ENCODE peak calls at places on chromosome 2, in nine cellular contexts. Z, V, S, O, L, T, G, K and W are unnamed samples.

GRCh38 chr2:220847587-220847986 is 724.5 kb downstream of the EPHA4 start:
- DNase-seq in Z (no peak), V (peak; percentile 97), S (no peak), O (no peak), L (peak; percentile 96), T (peak; percentile 93), G (no peak), K (no peak), W (no peak)

GRCh38 chr2:217065695-217066405 is 206.0 kb upstream of the TNP1 start:
- DNase-seq in Z (no peak), V (peak; percentile 89), S (no peak), O (no peak), L (peak; percentile 61), T (peak; percentile 98), G (no peak), K (no peak), W (no peak)

GRCh38 chr2:224085246-224085645 is 46.2 kb upstream of the SERPINE2 start:
- DNase-seq in Z (no peak), V (peak; percentile 68), S (no peak), O (no peak), L (peak; percentile 71), T (peak; percentile 75), G (no peak), K (no peak), W (no peak)

GRCh38 chr2:65292461-65293127 is 65.0 kb downstream of the ACTR2 start:
- DNase-seq in Z (no peak), V (no peak), S (peak; percentile 35), O (no peak), L (no peak), T (no peak), G (no peak), K (no peak), W (no peak)

GRCh38 chr2:211175956-211176355 is 619.6 kb downstream of the CPS1 start:
- DNase-seq in Z (no peak), V (no peak), S (no peak), O (no peak), L (no peak), T (no peak), G (no peak), K (no peak), W (no peak)

GRCh38 chr2:171878481-171878993 is 15.5 kb downstream of the SLC25A12 start:
- DNase-seq in Z (peak; percentile 30), V (peak; percentile 80), S (no peak), O (no peak), L (peak; percentile 80), T (peak; percentile 73), G (no peak), K (no peak), W (no peak)

GRCh38 chr2:224689539-224689938 is 26.6 kb downstream of the CCDC195 start:
- DNase-seq in Z (no peak), V (no peak), S (no peak), O (no peak), L (no peak), T (no peak), G (no peak), K (no peak), W (no peak)

GRCh38 chr2:210445116-210445707 is 31.3 kb downstream of the LANCL1 start:
- DNase-seq in Z (peak; percentile 24), V (no peak), S (no peak), O (no peak), L (no peak), T (peak; percentile 27), G (no peak), K (no peak), W (peak; percentile 19)

GRCh38 chr2:45370367-45370766 is 240.7 kb downstream of the SRBD1 start:
- DNase-seq in Z (no peak), V (peak; percentile 46), S (no peak), O (no peak), L (no peak), T (peak; percentile 53), G (no peak), K (no peak), W (no peak)

GRCh38 chr2:216315817-216316603 is 56.3 kb downstream of the MARCHF4 start:
- DNase-seq in Z (no peak), V (peak; percentile 72), S (no peak), O (no peak), L (peak; percentile 82), T (peak; percentile 86), G (no peak), K (no peak), W (no peak)

GRCh38 chr2:108413731-108414130 is 35.3 kb upstream of the GCC2 start:
- DNase-seq in Z (no peak), V (no peak), S (no peak), O (no peak), L (no peak), T (no peak), G (no peak), K (no peak), W (no peak)

GRCh38 chr2:157874278-157874825 is 1.8 kb downstream of the ACVR1 start:
- DNase-seq in Z (no peak), V (peak; percentile 22), S (peak; percentile 31), O (no peak), L (no peak), T (no peak), G (no peak), K (peak; percentile 25), W (no peak)

GRCh38 chr2:173159794-173160463 is 84.3 kb downstream of the MAP3K20 start:
- DNase-seq in Z (no peak), V (peak; percentile 97), S (peak; percentile 80), O (no peak), L (peak; percentile 97), T (peak; percentile 99), G (no peak), K (peak; percentile 95), W (no peak)

GRCh38 chr2:179264238-179265081 is at the start of gene SESTD1:
- DNase-seq in Z (peak; percentile 60), V (peak; percentile 3), S (peak; percentile 77), O (no peak), L (no peak), T (peak; percentile 7), G (peak; percentile 78), K (peak; percentile 43), W (peak; percentile 83)
- TF ChIP-seq CTCF in Z (no peak), V (no peak), S (no peak), O (no peak), L (no peak), T (no peak), G (no peak), K (no peak), W (no peak)

GRCh38 chr2:228321019-228321418 is 139.5 kb upstream of the SPHKAP start:
- DNase-seq in Z (no peak), V (no peak), S (no peak), O (no peak), L (no peak), T (no peak), G (no peak), K (no peak), W (no peak)

GRCh38 chr2:228318218-228318617 is 136.7 kb upstream of the SPHKAP start:
- DNase-seq in Z (peak; percentile 51), V (peak; percentile 0), S (no peak), O (no peak), L (no peak), T (no peak), G (no peak), K (no peak), W (no peak)
- TF ChIP-seq CTCF in Z (peak; percentile 60), V (peak; percentile 17), S (peak; percentile 59), O (peak; percentile 46), L (peak; percentile 34), T (no peak), G (peak; percentile 52), K (no peak), W (no peak)

GRCh38 chr2:100869146-100869545 is 49.2 kb downstream of the NPAS2 start:
- DNase-seq in Z (no peak), V (no peak), S (no peak), O (no peak), L (no peak), T (no peak), G (no peak), K (no peak), W (no peak)

GRCh38 chr2:100865819-100866462 is 46.0 kb downstream of the NPAS2 start:
- DNase-seq in Z (no peak), V (no peak), S (no peak), O (no peak), L (peak; percentile 70), T (peak; percentile 84), G (no peak), K (no peak), W (no peak)

GRCh38 chr2:100875516-100876230 is 55.7 kb downstream of the NPAS2 start:
- DNase-seq in Z (no peak), V (peak; percentile 79), S (no peak), O (no peak), L (peak; percentile 48), T (no peak), G (no peak), K (no peak), W (no peak)

GRCh38 chr2:100868083-100868482 is 48.1 kb downstream of the NPAS2 start:
- DNase-seq in Z (no peak), V (no peak), S (no peak), O (no peak), L (no peak), T (no peak), G (no peak), K (no peak), W (no peak)

DNA sequence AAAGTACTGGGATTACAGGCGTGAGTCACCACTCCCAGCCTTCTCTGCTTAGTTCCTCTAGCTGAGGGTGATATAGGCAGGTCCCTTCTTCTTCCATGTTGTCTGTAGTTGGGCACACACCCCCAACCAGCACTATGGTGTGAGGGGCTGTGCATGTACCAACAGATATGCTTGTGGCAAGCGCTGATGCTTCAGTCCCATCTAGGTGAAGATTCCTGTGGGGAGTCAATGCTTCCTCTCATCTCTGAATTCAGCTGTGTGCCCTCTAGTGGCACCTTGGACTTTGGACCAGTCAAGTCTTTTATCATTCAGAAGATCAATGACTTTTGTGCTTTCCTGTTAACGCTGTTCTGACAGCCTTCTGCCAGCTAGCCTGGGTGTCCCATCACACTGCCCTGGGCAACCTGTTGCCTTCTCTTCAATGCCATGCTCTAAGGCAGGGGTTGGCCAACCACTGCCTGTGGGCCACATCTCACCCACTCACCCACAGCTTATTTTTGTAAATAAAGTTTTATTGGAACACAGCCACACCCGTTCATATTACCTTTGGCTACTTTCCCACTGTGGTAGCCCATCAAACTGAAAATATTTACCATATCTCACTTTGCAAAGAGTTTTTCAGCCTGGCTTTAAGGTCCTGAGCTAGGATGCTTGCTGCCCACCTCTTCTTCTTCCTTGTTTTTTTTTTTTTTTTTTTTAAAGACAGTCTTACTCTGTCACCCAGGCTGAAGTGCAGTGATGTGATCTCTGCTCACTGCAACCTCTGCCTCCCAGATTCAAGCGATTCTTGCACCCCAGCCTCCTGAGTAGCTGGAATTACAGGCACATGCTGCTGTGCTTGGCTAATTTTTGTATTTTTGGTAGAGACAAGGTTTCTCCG is 51.0 kb downstream of the NPAS2 start:
- DNase-seq in Z (no peak), V (no peak), S (no peak), O (no peak), L (no peak), T (no peak), G (no peak), K (no peak), W (no peak)
- TF ChIP-seq CTCF in Z (peak; percentile 4), V (no peak), S (peak; percentile 32), O (peak; percentile 26), L (peak; percentile 61), T (peak; percentile 28), G (peak; percentile 27), K (no peak), W (no peak)

DNA sequence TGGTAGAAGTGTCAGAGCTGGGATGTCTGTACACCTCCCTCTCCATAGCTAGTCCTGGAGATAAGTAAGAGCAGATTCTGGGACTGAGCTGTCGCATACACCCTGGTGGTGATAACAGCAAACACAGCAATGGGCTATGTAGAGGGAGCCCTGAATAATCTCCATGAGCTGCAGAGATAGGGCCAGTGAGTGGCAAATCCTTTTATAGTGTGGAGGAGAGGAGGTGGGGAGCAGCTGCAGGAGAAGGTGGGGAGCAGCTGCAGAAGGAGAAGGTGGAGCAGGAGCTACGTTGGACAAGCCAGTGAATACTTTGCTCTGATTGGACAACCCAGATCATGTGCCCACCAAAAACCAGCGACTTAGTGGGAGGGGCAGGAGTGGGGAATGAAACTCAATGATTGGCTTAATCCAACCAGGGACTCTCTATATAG is 85.5 kb downstream of the TMEM247 start:
- DNase-seq in Z (no peak), V (no peak), S (peak; percentile 38), O (no peak), L (no peak), T (no peak), G (no peak), K (no peak), W (no peak)
- TF ChIP-seq CTCF in Z (no peak), V (no peak), S (peak; percentile 38), O (peak; percentile 34), L (no peak), T (no peak), G (peak; percentile 27), K (no peak), W (no peak)